ENCODE peak calls at places on chromosomes 12 and 14, in eight cellular contexts. V is occipital lobe; I is tibial artery; L is stimulated activated CD4-positive, alpha-beta T cell treated with anti-CD3 and anti-CD28 coated beads, Interleukin-1b, Interleukin-23, amount 100 ng/mL, for 24 hours; E is posterior cingulate gyrus; F is activated naive CD8-positive, alpha-beta T cell treated with anti-CD3 and anti-CD28 coated beads, Interleukin-2, amount 50 U/mL, for 16 hours; K is frontal cortex; R is stomach. U is an unnamed sample.

GRCh38 chr12:126185025-126185424 is 1119.8 kb downstream of the AACS start:
- DNase-seq in R (no peak), V (no peak), K (no peak), E (no peak), I (no peak), L (no peak), F (no peak), U (peak)

GRCh38 chr12:6828671-6829531 is 694 bp downstream of the P3H3 start:
- DNase-seq in E (peak), K (no peak), L (no peak), R (peak), I (no peak), V (no peak), F (no peak), U (peak)

GRCh38 chr14:33343016-33343415 is 404.3 kb downstream of the NPAS3 start:
- DNase-seq in F (no peak), L (no peak), E (no peak), V (no peak), I (no peak), K (no peak), R (no peak), U (no peak)

GRCh38 chr12:65608319-65608916 is 215.9 kb upstream of the HMGA2 start:
- DNase-seq in K (no peak), I (no peak), L (no peak), V (no peak), R (no peak), F (no peak), E (no peak), U (no peak)

GRCh38 chr12:113232787-113233585 is 11.7 kb downstream of the TPCN1 start:
- DNase-seq in K (no peak), R (peak), I (peak), E (peak), L (peak), F (peak), V (peak), U (no peak)

GRCh38 chr14:34538871-34539406 is 562 bp downstream of the EAPP start:
- DNase-seq in L (no peak), K (no peak), I (no peak), V (no peak), F (no peak), E (no peak), R (no peak), U (no peak)

GRCh38 chr12:119061208-119061796 is 80.0 kb downstream of the SRRM4 start:
- DNase-seq in F (no peak), L (no peak), I (no peak), K (no peak), E (no peak), R (peak), V (no peak), U (peak)

GRCh38 chr12:2183556-2184541 is 131.1 kb downstream of the CACNA1C start:
- DNase-seq in V (peak), K (no peak), F (no peak), I (no peak), L (no peak), R (no peak), E (no peak), U (no peak)

GRCh38 chr12:106976013-106976658 is 10.8 kb downstream of the MTERF2 start:
- DNase-seq in K (no peak), V (no peak), E (no peak), L (no peak), F (no peak), I (no peak), R (no peak), U (peak)

GRCh38 chr12:97716356-97716755 is 253.8 kb downstream of the RMST start:
- DNase-seq in R (no peak), F (no peak), L (no peak), E (no peak), V (no peak), K (no peak), I (no peak), U (no peak)

GRCh38 chr12:6377667-6377994 is 2.3 kb upstream of the SCNN1A start:
- DNase-seq in F (no peak), K (no peak), I (peak), E (no peak), L (no peak), R (peak), V (no peak), U (peak)

GRCh38 chr12:5154091-5154490 is 110.4 kb downstream of the KCNA5 start:
- DNase-seq in K (no peak), V (no peak), I (no peak), R (no peak), L (no peak), E (no peak), F (no peak), U (no peak)

GRCh38 chr12:12899530-12900380 is 8.4 kb downstream of the GPRC5A start:
- DNase-seq in I (peak), V (peak), L (peak), E (no peak), K (no peak), R (no peak), F (no peak), U (no peak)

GRCh38 chr14:56133547-56133946 is 15.3 kb downstream of the PELI2 start:
- DNase-seq in L (no peak), E (no peak), K (no peak), F (no peak), R (no peak), V (no peak), I (no peak), U (no peak)

GRCh38 chr14:54589076-54589475 is 22.1 kb downstream of the SAMD4A start:
- DNase-seq in R (no peak), E (no peak), F (no peak), V (no peak), I (no peak), L (no peak), K (no peak), U (no peak)

GRCh38 chr12:99959549-99960170 is 25.1 kb downstream of the ANKS1B start:
- DNase-seq in F (no peak), K (no peak), L (no peak), I (no peak), E (no peak), V (no peak), R (no peak), U (no peak)